ENCODE peak calls at places on chromosome 1, in nine cellular contexts. J, V, O, E, Q, K, Z, N and I are unnamed samples.
A peak's percentile ranks its signal among the peaks of the same experiment; 100 is the strongest.

GRCh38 chr1:24318988-24319863 is at the start of gene GRHL3:
- DNase-seq in J (no peak), V (peak; percentile 66), O (no peak), E (no peak), Q (no peak), K (no peak), Z (peak; percentile 94), N (no peak), I (no peak)

GRCh38 chr1:43873851-43874250 is 59.8 kb upstream of the ARTN start:
- DNase-seq in J (no peak), V (no peak), O (no peak), E (no peak), Q (no peak), K (no peak), Z (no peak), N (no peak), I (no peak)

GRCh38 chr1:162908236-162908635 is 47.3 kb upstream of the CCDC190 start:
- DNase-seq in J (no peak), V (no peak), O (no peak), E (no peak), Q (no peak), K (no peak), Z (no peak), N (no peak), I (no peak)

GRCh38 chr1:172845371-172845770 is 186.5 kb downstream of the FASLG start:
- DNase-seq in J (no peak), V (no peak), O (no peak), E (peak; percentile 20), Q (no peak), K (no peak), Z (no peak), N (no peak), I (no peak)

GRCh38 chr1:224067621-224068457 is 46.1 kb upstream of the FBXO28 start:
- DNase-seq in J (no peak), V (no peak), O (no peak), E (peak; percentile 70), Q (no peak), K (no peak), Z (peak; percentile 70), N (no peak), I (no peak)

GRCh38 chr1:199948587-199949280 is 78.8 kb upstream of the NR5A2 start:
- DNase-seq in J (no peak), V (no peak), O (no peak), E (peak; percentile 31), Q (no peak), K (no peak), Z (peak; percentile 78), N (no peak), I (no peak)

GRCh38 chr1:30412241-30413110 is 310.9 kb downstream of the MATN1 start:
- DNase-seq in J (no peak), V (peak; percentile 15), O (no peak), E (no peak), Q (no peak), K (no peak), Z (no peak), N (no peak), I (no peak)

GRCh38 chr1:224157316-224157715 is 25.7 kb upstream of the DEGS1 start:
- DNase-seq in J (no peak), V (no peak), O (no peak), E (no peak), Q (no peak), K (no peak), Z (no peak), N (no peak), I (no peak)

GRCh38 chr1:47972864-47973437 is 24.2 kb downstream of the TRABD2B start:
- DNase-seq in J (no peak), V (no peak), O (peak; percentile 27), E (no peak), Q (no peak), K (no peak), Z (no peak), N (no peak), I (no peak)

GRCh38 chr1:36653850-36654249 is 171.1 kb upstream of the CSF3R start:
- DNase-seq in J (no peak), V (no peak), O (no peak), E (peak; percentile 3), Q (peak; percentile 25), K (no peak), Z (no peak), N (peak; percentile 57), I (peak; percentile 48)

GRCh38 chr1:231611851-231612250 is 14.7 kb upstream of the DISC1 start:
- DNase-seq in J (no peak), V (no peak), O (no peak), E (no peak), Q (no peak), K (no peak), Z (no peak), N (no peak), I (no peak)
- H3K27ac ChIP-seq in J (no peak overlapping the region), V (peak overlapping the region; percentile 37), O (no peak overlapping the region), E (no peak overlapping the region), Q (no peak overlapping the region), K (no peak overlapping the region), Z (no peak overlapping the region), N (no peak overlapping the region), I (peak overlapping the region; percentile 78)

GRCh38 chr1:914891-915280 is 8.8 kb upstream of the SAMD11 start:
- DNase-seq in J (peak; percentile 21), V (no peak), O (no peak), E (no peak), Q (no peak), K (no peak), Z (no peak), N (no peak), I (no peak)
- H3K27ac ChIP-seq in J (no peak overlapping the region), V (no peak overlapping the region), O (no peak overlapping the region), E (no peak overlapping the region), Q (no peak overlapping the region), K (no peak overlapping the region), Z (no peak overlapping the region), N (no peak overlapping the region), I (no peak overlapping the region)

GRCh38 chr1:159827549-159827948 is 876 bp downstream of the SLAMF8 start:
- DNase-seq in J (no peak), V (no peak), O (no peak), E (no peak), Q (no peak), K (no peak), Z (no peak), N (no peak), I (no peak)

GRCh38 chr1:159826436-159827101 is at the start of gene SLAMF8:
- DNase-seq in J (no peak), V (peak; percentile 86), O (no peak), E (no peak), Q (no peak), K (no peak), Z (no peak), N (peak; percentile 27), I (no peak)

GRCh38 chr1:159827102-159827490 is 423 bp downstream of the SLAMF8 start:
- DNase-seq in J (no peak), V (no peak), O (no peak), E (no peak), Q (no peak), K (no peak), Z (no peak), N (no peak), I (no peak)

GRCh38 chr1:159823401-159823800 is 3.3 kb upstream of the SLAMF8 start:
- DNase-seq in J (no peak), V (peak; percentile 51), O (peak; percentile 62), E (no peak), Q (no peak), K (no peak), Z (no peak), N (no peak), I (no peak)

DNA sequence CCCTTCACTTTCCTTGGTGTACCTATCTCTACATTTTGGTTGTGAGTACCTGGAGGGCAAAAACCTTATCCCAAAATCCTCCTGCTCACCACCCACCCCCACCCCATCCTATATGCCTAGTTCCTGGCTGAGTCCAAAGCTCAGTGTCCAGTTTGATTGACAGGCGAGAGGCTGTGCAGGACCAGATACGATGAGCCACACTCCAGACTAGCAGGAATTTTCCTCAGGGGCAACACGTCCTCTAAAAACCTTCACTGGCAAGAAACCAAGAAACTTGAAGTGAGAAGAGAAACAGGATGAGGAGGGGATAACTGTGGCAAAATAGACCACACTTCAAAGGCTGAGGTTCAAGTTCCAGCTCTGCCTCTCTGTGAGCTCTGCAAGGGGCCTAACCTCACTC is 1.1 kb upstream of the SLAMF8 start:
- DNase-seq in J (no peak), V (no peak), O (no peak), E (no peak), Q (no peak), K (no peak), Z (no peak), N (no peak), I (no peak)
- H3K27ac ChIP-seq in J (no peak overlapping the region), V (no peak overlapping the region), O (no peak overlapping the region), E (no peak overlapping the region), Q (no peak overlapping the region), K (no peak overlapping the region), Z (no peak overlapping the region), N (no peak overlapping the region), I (no peak overlapping the region)

GRCh38 chr1:71464016-71464415 is 383.2 kb upstream of the ZRANB2 start:
- DNase-seq in J (no peak), V (no peak), O (no peak), E (peak; percentile 22), Q (no peak), K (no peak), Z (no peak), N (no peak), I (no peak)

GRCh38 chr1:71463144-71463543 is 382.3 kb upstream of the ZRANB2 start:
- DNase-seq in J (no peak), V (no peak), O (no peak), E (peak; percentile 30), Q (no peak), K (no peak), Z (no peak), N (no peak), I (no peak)

GRCh38 chr1:71465093-71465492 is 384.3 kb upstream of the ZRANB2 start:
- DNase-seq in J (no peak), V (no peak), O (no peak), E (no peak), Q (no peak), K (no peak), Z (no peak), N (no peak), I (no peak)

GRCh38 chr1:71462247-71462646 is 381.4 kb upstream of the ZRANB2 start:
- DNase-seq in J (no peak), V (no peak), O (peak; percentile 2), E (no peak), Q (no peak), K (no peak), Z (no peak), N (no peak), I (no peak)

GRCh38 chr1:71461416-71461815 is 380.6 kb upstream of the ZRANB2 start:
- DNase-seq in J (no peak), V (no peak), O (no peak), E (no peak), Q (no peak), K (no peak), Z (no peak), N (no peak), I (no peak)
- H3K27ac ChIP-seq in J (no peak overlapping the region), V (no peak overlapping the region), O (no peak overlapping the region), E (no peak overlapping the region), Q (no peak overlapping the region), K (no peak overlapping the region), Z (no peak overlapping the region), N (no peak overlapping the region), I (no peak overlapping the region)